ENCODE peak calls at places on chromosome 20, in nine cellular contexts. H, D, Z, R, C, G, M, I and K are unnamed samples.

GRCh38 chr20:10505320-10506226 is 70.5 kb downstream of the SLX4IP start:
- DNase-seq in R (no peak), I (no peak), Z (peak; percentile 56), D (no peak), G (no peak), C (no peak), M (no peak), H (peak; percentile 48), K (no peak)

GRCh38 chr20:1368448-1369199 is 24.2 kb downstream of the FKBP1A start:
- DNase-seq in I (no peak), M (no peak), Z (no peak), H (peak; percentile 40), D (peak; percentile 55), R (no peak), C (no peak), G (no peak), K (no peak)

GRCh38 chr20:47493175-47493953 is 8.3 kb upstream of the NCOA3 start:
- DNase-seq in M (peak; percentile 73), C (peak; percentile 93), I (peak; percentile 91), G (peak; percentile 89), R (no peak), H (peak; percentile 76), Z (peak; percentile 93), D (peak; percentile 93), K (no peak)

GRCh38 chr20:11235058-11235457 is 561.3 kb upstream of the JAG1 start:
- DNase-seq in Z (no peak), G (no peak), D (peak; percentile 44), I (no peak), H (peak; percentile 41), R (peak; percentile 75), M (peak; percentile 80), C (no peak), K (no peak)

GRCh38 chr20:25285091-25285647 is 37.3 kb downstream of the PYGB start:
- DNase-seq in C (no peak), Z (peak; percentile 38), R (peak; percentile 71), G (peak; percentile 12), I (peak; percentile 4), D (no peak), M (no peak), H (no peak), K (peak; percentile 83)

GRCh38 chr20:3786126-3786484 is 435 bp downstream of the CENPB start:
- DNase-seq in R (peak; percentile 76), D (peak; percentile 55), Z (peak; percentile 81), I (peak; percentile 50), H (peak; percentile 83), G (peak; percentile 65), C (no peak), M (peak; percentile 52), K (peak; percentile 78)

GRCh38 chr20:60246751-60247150 is 288.5 kb downstream of the CDH26 start:
- DNase-seq in I (no peak), R (no peak), H (no peak), Z (no peak), C (no peak), M (no peak), G (no peak), D (no peak), K (no peak)

GRCh38 chr20:2879148-2879547 is 5.9 kb downstream of the PTPRA start:
- DNase-seq in C (no peak), I (no peak), M (peak; percentile 30), D (peak; percentile 50), Z (no peak), R (no peak), G (no peak), H (peak; percentile 95), K (no peak)

GRCh38 chr20:3364323-3365013 is 43.0 kb downstream of the DNAAF9 start:
- DNase-seq in I (no peak), M (no peak), G (no peak), D (no peak), R (no peak), C (no peak), H (no peak), Z (no peak), K (no peak)

GRCh38 chr20:49889943-49890650 is 25.2 kb downstream of the SPATA2 start:
- DNase-seq in Z (no peak), I (no peak), D (peak; percentile 40), C (no peak), R (peak; percentile 68), G (no peak), M (no peak), H (no peak), K (peak; percentile 82)

GRCh38 chr20:8139899-8140298 is 7.8 kb downstream of the PLCB1 start:
- DNase-seq in H (no peak), G (no peak), R (peak; percentile 82), Z (no peak), C (no peak), M (no peak), D (no peak), I (no peak), K (no peak)

GRCh38 chr20:62032606-62033368 is 32.9 kb downstream of the TAF4 start:
- DNase-seq in D (no peak), M (no peak), Z (peak; percentile 55), H (peak; percentile 55), R (no peak), C (no peak), I (no peak), G (no peak), K (no peak)

GRCh38 chr20:38870733-38871559 is 55.3 kb upstream of the FAM83D start:
- DNase-seq in D (peak; percentile 89), G (no peak), C (no peak), H (peak; percentile 53), Z (no peak), R (no peak), I (peak; percentile 16), M (peak; percentile 44), K (no peak)

GRCh38 chr20:57484772-57485171 is 40.2 kb downstream of the CTCFL start:
- DNase-seq in Z (no peak), C (no peak), M (no peak), H (no peak), I (no peak), G (no peak), D (no peak), R (peak; percentile 22), K (no peak)

GRCh38 chr20:44388466-44389023 is 33.0 kb downstream of the HNF4A start:
- DNase-seq in H (peak; percentile 78), I (peak; percentile 33), Z (peak; percentile 85), G (peak; percentile 45), R (peak; percentile 98), C (no peak), D (peak; percentile 91), M (peak; percentile 78), K (peak; percentile 95)

GRCh38 chr20:58639182-58640146 is 11.6 kb upstream of the STX16 start:
- DNase-seq in D (no peak), C (no peak), M (no peak), G (no peak), I (no peak), R (no peak), H (no peak), Z (no peak), K (no peak)

DNA sequence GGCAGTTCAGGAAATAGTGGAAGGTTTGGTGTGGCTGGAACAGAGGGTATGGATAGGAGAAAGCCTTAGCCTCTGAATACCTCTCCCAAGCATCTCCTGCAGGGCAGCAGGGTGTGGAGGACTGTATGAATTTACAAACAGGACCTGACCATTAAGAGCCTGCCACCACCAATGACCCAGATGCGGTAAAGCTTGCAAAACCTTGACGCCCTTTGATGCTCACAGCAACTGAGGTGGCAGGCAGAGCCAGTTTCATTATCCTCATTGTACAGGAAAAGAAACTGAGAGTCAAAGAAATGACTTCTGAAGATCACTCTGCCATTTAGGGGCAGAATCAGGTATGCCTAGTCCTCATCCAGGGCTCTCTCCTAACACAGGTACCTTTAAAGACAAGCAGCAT is 2.4 kb downstream of the HM13 start:
- DNase-seq in H (no peak), R (no peak), Z (no peak), D (no peak), G (no peak), C (no peak), I (no peak), M (no peak), K (no peak)
- H3K4me3 ChIP-seq in H (peak overlapping the region; percentile 96), R (peak overlapping the region; percentile 42), Z (peak overlapping the region; percentile 4), D (no peak overlapping the region), G (no peak overlapping the region), C (peak overlapping the region; percentile 96), I (no peak overlapping the region), M (no peak overlapping the region), K (no peak overlapping the region)

DNA sequence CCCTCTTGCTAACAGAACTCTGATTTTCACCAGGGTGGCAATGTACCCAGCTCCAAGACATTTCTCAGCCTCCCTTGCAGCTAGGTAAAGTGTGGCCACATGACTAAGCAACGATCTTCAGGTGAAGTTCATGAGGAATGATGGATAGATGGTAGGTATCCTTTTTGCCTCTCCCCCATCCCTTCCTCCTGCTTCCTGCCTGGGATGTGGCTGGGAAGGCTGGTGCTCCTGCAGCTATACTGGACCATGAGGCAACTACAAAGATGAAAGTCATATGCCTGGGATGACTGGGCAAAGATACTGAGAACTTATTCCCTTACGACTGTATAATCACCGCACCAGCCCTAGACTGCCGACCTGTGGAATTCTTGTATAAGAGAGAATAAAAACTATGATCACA is 13.4 kb downstream of the ZNF335 start:
- DNase-seq in I (no peak), D (no peak), C (no peak), G (no peak), H (no peak), R (peak; percentile 9), Z (no peak), M (no peak), K (no peak)
- H3K36me3 ChIP-seq in I (no peaks in the 10 kb centered on the region), D (peaks cover 61% of the 10 kb centered on the region), C (peaks cover 49% of the 10 kb centered on the region), G (peaks cover 94% of the 10 kb centered on the region), H (peaks cover 26% of the 10 kb centered on the region), R (peaks cover 67% of the 10 kb centered on the region), Z (peaks cover 90% of the 10 kb centered on the region), M (peaks cover 26% of the 10 kb centered on the region), K (peaks cover 28% of the 10 kb centered on the region)

DNA sequence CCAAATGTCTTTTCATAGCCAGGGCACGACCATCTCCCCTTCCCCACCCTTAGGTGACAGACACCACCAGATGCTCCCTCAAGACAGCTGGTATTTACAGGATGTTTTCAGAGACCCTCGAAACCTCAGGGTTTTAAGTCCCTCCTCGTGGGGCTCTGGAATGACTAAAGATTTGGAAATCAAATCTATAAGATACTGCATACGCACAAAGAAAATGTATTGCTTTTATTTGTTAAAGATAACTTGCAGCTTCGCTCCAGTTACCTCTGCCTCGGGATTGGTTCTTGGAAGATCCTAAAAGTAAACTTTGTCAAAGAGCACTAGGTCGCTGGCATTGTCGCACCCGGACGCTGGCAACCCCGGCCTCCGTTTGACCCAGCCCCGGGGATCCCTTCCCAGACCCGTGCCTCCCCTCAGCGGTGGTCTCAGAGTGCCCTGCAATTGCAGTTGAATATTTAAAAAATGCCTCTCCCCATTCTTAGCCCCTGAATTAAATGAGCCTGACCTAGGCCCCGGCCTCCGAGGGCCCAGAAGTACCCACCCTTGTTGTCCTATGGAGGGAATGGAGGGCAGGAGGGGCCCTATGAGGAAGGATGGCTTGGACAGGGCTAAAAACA is 7.1 kb downstream of the PAX1 start:
- DNase-seq in G (no peak), D (no peak), R (peak; percentile 50), C (no peak), H (no peak), I (no peak), Z (no peak), M (no peak), K (peak; percentile 44)
- H3K4me3 ChIP-seq in G (no peak overlapping the region), D (no peak overlapping the region), R (no peak overlapping the region), C (no peak overlapping the region), H (no peak overlapping the region), I (no peak overlapping the region), Z (no peak overlapping the region), M (no peak overlapping the region), K (no peak overlapping the region)

GRCh38 chr20:41418031-41418430 is 51.4 kb upstream of the EMILIN3 start:
- DNase-seq in M (no peak), H (no peak), I (no peak), C (no peak), G (no peak), D (no peak), R (no peak), Z (no peak), K (no peak)
- H3K36me3 ChIP-seq in M (peaks cover 3% of the 10 kb centered on the region), H (peaks cover 21% of the 10 kb centered on the region), I (peaks cover 9% of the 10 kb centered on the region), C (peaks cover 46% of the 10 kb centered on the region), G (peaks cover 84% of the 10 kb centered on the region), D (peaks cover 37% of the 10 kb centered on the region), R (peaks cover 90% of the 10 kb centered on the region), Z (peaks cover 99% of the 10 kb centered on the region), K (peaks cover 39% of the 10 kb centered on the region)

GRCh38 chr20:41352666-41353065 is 12.0 kb downstream of the LPIN3 start:
- DNase-seq in H (no peak), Z (no peak), D (no peak), C (no peak), M (no peak), I (no peak), R (peak; percentile 65), G (no peak), K (peak; percentile 72)
- H3K4me3 ChIP-seq in H (no peak overlapping the region), Z (no peak overlapping the region), D (no peak overlapping the region), C (no peak overlapping the region), M (no peak overlapping the region), I (no peak overlapping the region), R (no peak overlapping the region), G (no peak overlapping the region), K (no peak overlapping the region)